ENCODE peak calls at places on chromosomes 4 and X, in ten cellular contexts. I is upper lobe of right lung, Q is breast epithelium, E is pancreas, G is ovary, O is tibial artery, V is right atrium auricular region, M is heart left ventricle, B is IMR-90, F is A549. D is an unnamed sample.
A peak's percentile ranks its signal among the peaks of the same experiment; 100 is the strongest.

GRCh38 chr4:78312989-78313753 is 238.4 kb upstream of the ANXA3 start:
- DNase-seq in I (no peak), Q (no peak), E (no peak), G (no peak), O (no peak), V (no peak), M (no peak), B (no peak), F (no peak), D (no peak)

GRCh38 chr4:48025005-48025404 is 8.4 kb downstream of the NIPAL1 start:
- DNase-seq in I (no peak), Q (no peak), E (no peak), G (no peak), O (no peak), V (no peak), M (no peak), B (peak; percentile 33), F (no peak), D (no peak)

GRCh38 chrX:69503835-69504625 is at the start of gene NALF2:
- DNase-seq in I (peak; percentile 75), Q (peak; percentile 54), E (peak; percentile 65), G (peak; percentile 22), O (no peak), V (no peak), M (peak; percentile 59), B (peak; percentile 11), F (peak; percentile 41), D (peak; percentile 46)

GRCh38 chr4:156961241-156962068 is 10.1 kb downstream of the PDGFC start:
- DNase-seq in I (no peak), Q (no peak), E (no peak), G (no peak), O (no peak), V (no peak), M (no peak), B (no peak), F (no peak), D (no peak)

GRCh38 chr4:81814909-81815539 is 343.3 kb upstream of the RASGEF1B start:
- DNase-seq in I (no peak), Q (no peak), E (no peak), G (no peak), O (no peak), V (no peak), M (no peak), B (no peak), F (no peak), D (no peak)

GRCh38 chrX:9312922-9313867 is 151.7 kb upstream of the TBL1X start:
- DNase-seq in I (peak; percentile 75), Q (no peak), E (peak; percentile 40), G (peak; percentile 48), O (peak; percentile 63), V (peak; percentile 62), M (peak; percentile 18), B (no peak), F (peak; percentile 7), D (peak; percentile 87)

GRCh38 chrX:135652602-135653001 is 60.8 kb upstream of the CT45A1 start:
- DNase-seq in I (no peak), Q (no peak), E (no peak), G (no peak), O (no peak), V (no peak), M (no peak), B (no peak), F (no peak), D (no peak)

GRCh38 chr4:181538435-181538834 is 704.8 kb upstream of the TENM3 start:
- DNase-seq in I (no peak), Q (no peak), E (no peak), G (no peak), O (no peak), V (no peak), M (no peak), B (no peak), F (no peak), D (no peak)

GRCh38 chr4:121697626-121698025 is 846 bp upstream of the ANXA5 start:
- DNase-seq in I (no peak), Q (no peak), E (no peak), G (no peak), O (no peak), V (no peak), M (no peak), B (no peak), F (no peak), D (no peak)

GRCh38 chr4:86926428-86927086 is 8.3 kb upstream of the AFF1 start:
- DNase-seq in I (no peak), Q (no peak), E (no peak), G (no peak), O (no peak), V (no peak), M (no peak), B (peak; percentile 41), F (no peak), D (no peak)

GRCh38 chr4:125520258-125520990 is 205.7 kb downstream of the FAT4 start:
- DNase-seq in I (no peak), Q (no peak), E (no peak), G (no peak), O (no peak), V (no peak), M (no peak), B (peak; percentile 41), F (no peak), D (no peak)

GRCh38 chr4:90328558-90328957 is 201.4 kb downstream of the CCSER1 start:
- DNase-seq in I (peak; percentile 64), Q (no peak), E (peak; percentile 31), G (no peak), O (no peak), V (no peak), M (peak; percentile 46), B (peak; percentile 4), F (no peak), D (no peak)

GRCh38 chr4:21113496-21114213 is 413.4 kb downstream of the PACRGL start:
- DNase-seq in I (no peak), Q (no peak), E (no peak), G (no peak), O (no peak), V (no peak), M (no peak), B (no peak), F (no peak), D (no peak)

DNA sequence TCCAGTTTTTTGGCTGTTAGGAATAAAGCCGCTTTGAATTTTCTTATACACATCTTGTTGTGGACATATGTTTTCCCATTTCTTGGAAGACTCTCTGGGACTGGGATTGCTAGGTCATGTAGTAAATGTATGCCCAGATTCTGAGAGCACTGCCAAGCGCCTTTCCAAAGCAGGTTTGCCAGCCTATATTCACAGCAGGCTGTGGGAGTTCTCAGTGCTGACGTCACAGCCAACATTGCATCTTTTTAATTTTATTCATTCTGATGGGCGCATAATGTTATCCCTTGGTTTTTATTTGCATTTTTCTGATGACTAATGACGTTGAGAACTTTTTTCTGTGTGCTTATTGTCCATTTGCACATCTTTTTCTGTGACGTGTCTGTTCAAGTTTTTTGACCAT is 24.0 kb downstream of the TMEM271 start:
- DNase-seq in I (no peak), Q (no peak), E (no peak), G (no peak), O (no peak), V (no peak), M (no peak), B (no peak), F (no peak), D (no peak)
- H3K9me3 ChIP-seq in I (no peaks in the 10 kb centered on the region), Q (no peaks in the 10 kb centered on the region), E (no peaks in the 10 kb centered on the region), G (no peaks in the 10 kb centered on the region), O (no peaks in the 10 kb centered on the region), V (no peaks in the 10 kb centered on the region), M (no peaks in the 10 kb centered on the region), B (peaks cover 13% of the 10 kb centered on the region), F (peaks cover 6% of the 10 kb centered on the region), D (no peaks in the 10 kb centered on the region)

GRCh38 chr4:15809473-15809872 is 31.3 kb downstream of the CD38 start:
- DNase-seq in I (no peak), Q (no peak), E (no peak), G (no peak), O (no peak), V (no peak), M (no peak), B (no peak), F (no peak), D (no peak)

GRCh38 chr4:15805583-15806517 is 27.7 kb downstream of the CD38 start:
- DNase-seq in I (no peak), Q (no peak), E (no peak), G (no peak), O (no peak), V (no peak), M (no peak), B (peak; percentile 63), F (peak; percentile 17), D (no peak)

GRCh38 chr4:15811703-15812325 is 33.7 kb downstream of the CD38 start:
- DNase-seq in I (no peak), Q (no peak), E (no peak), G (no peak), O (no peak), V (no peak), M (no peak), B (no peak), F (no peak), D (no peak)

DNA sequence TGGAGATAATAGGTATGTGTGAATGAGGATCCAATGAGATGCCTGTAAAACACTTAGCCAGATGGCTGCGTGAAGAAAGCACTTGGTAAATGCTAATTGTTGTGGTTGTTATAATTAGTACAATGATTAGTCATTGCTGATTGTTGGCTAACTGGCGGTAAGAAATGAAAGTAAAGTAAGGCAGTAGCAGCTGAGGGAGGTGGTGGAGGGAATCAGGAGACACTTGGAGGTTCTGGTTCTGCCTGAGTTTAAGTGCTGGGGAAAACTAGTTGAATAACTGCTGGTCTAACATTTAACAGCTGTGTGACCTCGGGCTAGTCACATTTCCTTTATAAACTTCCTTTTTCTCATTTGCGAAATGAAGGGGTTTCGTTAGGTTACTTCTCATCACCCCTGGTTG is 30.9 kb downstream of the CD38 start:
- DNase-seq in I (no peak), Q (no peak), E (no peak), G (no peak), O (no peak), V (no peak), M (no peak), B (no peak), F (no peak), D (no peak)
- H3K4me1 ChIP-seq in I (no peaks in the 10 kb centered on the region), Q (no peaks in the 10 kb centered on the region), E (no peaks in the 10 kb centered on the region), G (no peaks in the 10 kb centered on the region), O (no peaks in the 10 kb centered on the region), V (peaks cover 5% of the 10 kb centered on the region), M (peaks cover 41% of the 10 kb centered on the region), B (no peaks in the 10 kb centered on the region), F (no peaks in the 10 kb centered on the region), D (peaks cover 26% of the 10 kb centered on the region)

DNA sequence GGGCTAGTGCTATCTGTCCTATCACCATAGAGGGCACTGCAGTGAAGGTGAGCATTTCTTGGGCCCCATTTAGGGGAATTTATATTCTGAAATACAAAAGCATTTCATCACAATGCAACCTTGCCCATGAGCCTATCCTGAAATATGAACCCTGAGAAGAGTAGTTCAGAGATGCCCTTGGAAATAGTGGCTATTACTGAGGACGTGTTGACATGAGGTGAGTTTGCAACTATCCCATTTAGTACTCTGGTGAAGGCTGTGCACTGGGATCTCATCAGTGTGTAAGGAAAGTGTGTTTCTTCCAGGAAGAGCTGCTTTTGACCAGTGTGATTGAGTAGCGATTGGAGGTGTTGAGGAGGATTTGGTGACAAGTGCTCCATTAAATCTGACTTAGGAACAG is 149.3 kb upstream of the EOLA2 start:
- DNase-seq in I (no peak), Q (no peak), E (no peak), G (no peak), O (no peak), V (no peak), M (no peak), B (no peak), F (no peak), D (no peak)
- H3K9me3 ChIP-seq in I (no peaks in the 10 kb centered on the region), Q (no peaks in the 10 kb centered on the region), E (no peaks in the 10 kb centered on the region), G (no peaks in the 10 kb centered on the region), O (no peaks in the 10 kb centered on the region), V (no peaks in the 10 kb centered on the region), M (no peaks in the 10 kb centered on the region), B (no peaks in the 10 kb centered on the region), F (no peaks in the 10 kb centered on the region), D (no peaks in the 10 kb centered on the region)

GRCh38 chr4:168871686-168872085 is 138.4 kb downstream of the CBR4 start:
- DNase-seq in I (no peak), Q (no peak), E (no peak), G (no peak), O (no peak), V (no peak), M (no peak), B (no peak), F (no peak), D (no peak)
- H3K4me1 ChIP-seq in I (peaks cover 4% of the 10 kb centered on the region), Q (no peaks in the 10 kb centered on the region), E (no peaks in the 10 kb centered on the region), G (peaks cover 14% of the 10 kb centered on the region), O (peaks cover 59% of the 10 kb centered on the region), V (peaks cover 61% of the 10 kb centered on the region), M (peaks cover 20% of the 10 kb centered on the region), B (peaks cover 31% of the 10 kb centered on the region), F (peaks cover 17% of the 10 kb centered on the region), D (no peaks in the 10 kb centered on the region)